ENCODE peak calls at places on chromosomes 1 and 21, in ten cellular contexts. L is HS-5, B is T-cell, A is AG04450, X is ecto neural progenitor cell, S is GM04503, P is NB4, W is mesenteric fat pad, M is NCI-H1417, R is GM13977. T is an unnamed sample.

GRCh38 chr1:167190747-167191237 is 29.9 kb upstream of the POU2F1 start:
- DNase-seq in X (no peak), W (no peak), R (no peak), A (no peak), M (no peak), L (no peak), P (no peak), B (no peak), S (no peak), T (no peak)

GRCh38 chr1:84164567-84165021 is 20.5 kb downstream of the PRKACB start:
- DNase-seq in A (no peak), M (peak), S (no peak), B (no peak), X (no peak), R (no peak), W (no peak), L (no peak), P (no peak), T (no peak)

GRCh38 chr1:184143449-184143848 is 91.9 kb downstream of the TSEN15 start:
- DNase-seq in A (no peak), M (no peak), S (peak), L (no peak), R (no peak), P (no peak), W (no peak), B (no peak), X (no peak), T (no peak)

GRCh38 chr1:2639203-2639602 is 6.4 kb upstream of the MMEL1 start:
- DNase-seq in W (peak), R (no peak), L (no peak), M (no peak), S (no peak), B (no peak), A (no peak), X (no peak), P (no peak), T (no peak)

GRCh38 chr1:30920827-30921226 is 12.3 kb upstream of the SDC3 start:
- DNase-seq in R (no peak), A (no peak), W (no peak), P (no peak), X (no peak), S (no peak), B (no peak), M (no peak), L (no peak), T (no peak)

GRCh38 chr1:150106331-150106730 is 38.8 kb downstream of the VPS45 start:
- DNase-seq in A (no peak), R (no peak), B (peak), X (no peak), S (no peak), L (no peak), W (no peak), P (no peak), M (no peak), T (no peak)

GRCh38 chr1:55071477-55071876 is 32.1 kb downstream of the PCSK9 start:
- DNase-seq in X (no peak), M (peak), W (no peak), R (no peak), A (peak), S (no peak), L (no peak), B (no peak), P (peak), T (no peak)

GRCh38 chr1:27603320-27603961 is 503 bp downstream of the AHDC1 start:
- DNase-seq in P (peak), S (no peak), W (no peak), M (peak), A (no peak), B (no peak), X (no peak), R (peak), L (peak), T (peak)

GRCh38 chr1:36160949-36161485 is 5.1 kb downstream of the MAP7D1 start:
- DNase-seq in P (peak), S (no peak), M (no peak), R (peak), X (peak), L (no peak), B (peak), W (no peak), A (no peak), T (peak)

GRCh38 chr21:32611471-32611997 is 643 bp downstream of the CFAP298 start:
- DNase-seq in B (no peak), W (no peak), X (no peak), R (peak), S (no peak), L (no peak), P (peak), A (no peak), M (peak), T (peak)

GRCh38 chr1:92832537-92833160 is 809 bp downstream of the RPL5 start:
- DNase-seq in W (no peak), S (no peak), R (no peak), A (no peak), P (no peak), X (no peak), M (no peak), B (no peak), L (no peak), T (no peak)

GRCh38 chr1:16446116-16446515 is 5.6 kb downstream of the NECAP2 start:
- DNase-seq in L (no peak), S (no peak), B (no peak), X (no peak), W (no peak), P (no peak), R (no peak), A (no peak), M (no peak), T (no peak)

GRCh38 chr1:33235521-33235920 is 20.8 kb upstream of the ZNF362 start:
- DNase-seq in M (no peak), S (no peak), B (no peak), A (no peak), L (no peak), W (no peak), R (no peak), X (no peak), P (no peak), T (no peak)

GRCh38 chr1:116075577-116075976 is 35.6 kb upstream of the MAB21L3 start:
- DNase-seq in P (no peak), M (no peak), L (no peak), W (no peak), A (no peak), R (no peak), S (no peak), X (no peak), B (no peak), T (no peak)

GRCh38 chr1:176897350-176898236 is 266.9 kb downstream of the ASTN1 start:
- DNase-seq in M (peak), A (peak), S (no peak), L (no peak), B (no peak), W (no peak), R (peak), X (peak), P (peak), T (peak)

GRCh38 chr1:32775640-32776337 is 41.4 kb downstream of the YARS1 start:
- DNase-seq in L (no peak), W (no peak), A (no peak), S (no peak), R (no peak), P (no peak), M (no peak), B (no peak), X (no peak), T (no peak)

GRCh38 chr1:10869933-10870332 is 73.5 kb upstream of the CASZ1 start:
- DNase-seq in L (no peak), R (no peak), P (no peak), M (no peak), W (no peak), X (no peak), B (no peak), A (no peak), S (no peak), T (no peak)

GRCh38 chr1:243501002-243501401 is 245.2 kb downstream of the SDCCAG8 start:
- DNase-seq in X (no peak), W (no peak), M (no peak), B (no peak), A (peak), L (no peak), S (peak), P (no peak), R (no peak), T (no peak)

GRCh38 chr1:247740721-247741120 is 2.3 kb downstream of the OR14K1 start:
- DNase-seq in L (no peak), B (no peak), S (no peak), M (no peak), R (no peak), A (no peak), W (no peak), X (no peak), P (no peak), T (no peak)

GRCh38 chr1:116764466-116764896 is 10.3 kb downstream of the CD2 start:
- DNase-seq in S (no peak), B (peak), A (no peak), R (no peak), M (no peak), L (no peak), P (no peak), X (no peak), W (no peak), T (no peak)

GRCh38 chr1:77825356-77825709 is 45.9 kb downstream of the MIGA1 start:
- DNase-seq in X (no peak), R (peak), P (peak), W (no peak), B (no peak), L (no peak), A (peak), S (peak), M (no peak), T (no peak)

GRCh38 chr1:3577300-3577699 is 34.0 kb downstream of the MEGF6 start:
- DNase-seq in A (peak), M (no peak), S (no peak), R (no peak), B (no peak), X (no peak), L (no peak), P (no peak), W (no peak), T (no peak)

GRCh38 chr1:119631086-119631432 is 17.0 kb downstream of the ZNF697 start:
- DNase-seq in R (no peak), L (no peak), M (no peak), B (no peak), S (no peak), A (no peak), P (no peak), X (no peak), W (no peak), T (no peak)

GRCh38 chr1:201397675-201398074 is 1.4 kb downstream of the LAD1 start:
- DNase-seq in X (no peak), S (no peak), W (no peak), P (no peak), L (no peak), M (no peak), B (no peak), A (no peak), R (no peak), T (peak)

GRCh38 chr1:99644302-99645004 is 1.5 kb upstream of the PALMD start:
- DNase-seq in B (no peak), M (no peak), W (no peak), L (no peak), A (no peak), R (no peak), X (no peak), P (no peak), S (no peak), T (no peak)

GRCh38 chr1:19035356-19036048 is 79.0 kb upstream of the IFFO2 start:
- DNase-seq in L (no peak), W (no peak), X (peak), M (no peak), S (no peak), R (no peak), B (no peak), A (no peak), P (no peak), T (no peak)

GRCh38 chr1:88422037-88422436 is 262.0 kb upstream of the PKN2 start:
- DNase-seq in A (no peak), P (no peak), M (no peak), X (no peak), L (no peak), R (no peak), B (no peak), W (no peak), S (no peak), T (no peak)

GRCh38 chr21:45318556-45319341 is 31.1 kb upstream of the POFUT2 start:
- DNase-seq in S (no peak), L (no peak), X (no peak), P (no peak), R (no peak), W (peak), M (no peak), A (no peak), B (no peak), T (peak)

GRCh38 chr1:55817027-55817426 is 601.9 kb upstream of the USP24 start:
- DNase-seq in M (no peak), X (no peak), L (no peak), S (no peak), A (no peak), W (no peak), R (no peak), P (no peak), B (no peak), T (no peak)

T was measured in Right ventricle myocardium superior.